ENCODE peak calls at places on chromosomes 16 and 17, in seven cellular contexts. F, X, Q, I, H, A and S are unnamed samples. For H3K4me1, the result is how much of the 10 kb centered on the place peaks cover.

GRCh38 chr16:65214196-65214595 is 92.3 kb upstream of the CDH11 start:
- DNase-seq in F (no peak), H (no peak), A (no peak), I (no peak), Q (no peak), X (no peak), S (no peak)

GRCh38 chr17:80839401-80839800 is 152.2 kb upstream of the CHMP6 start:
- DNase-seq in F (no peak), X (no peak), A (no peak), I (no peak), H (no peak), Q (peak), S (no peak)

GRCh38 chr17:17813725-17814095 is 23.1 kb downstream of the SREBF1 start:
- DNase-seq in F (peak), X (peak), Q (no peak), A (no peak), H (no peak), I (no peak), S (no peak)

GRCh38 chr16:22372882-22373661 is 1.3 kb downstream of the CDR2 start:
- DNase-seq in Q (no peak), I (peak), H (peak), A (no peak), F (no peak), X (no peak), S (no peak)

GRCh38 chr16:56388209-56388608 is 37.1 kb downstream of the AMFR start:
- DNase-seq in A (no peak), X (no peak), F (no peak), H (no peak), I (no peak), Q (no peak), S (no peak)

GRCh38 chr16:80938035-80938927 is 68.4 kb downstream of the CMC2 start:
- DNase-seq in I (peak), H (no peak), F (no peak), X (peak), A (no peak), Q (peak), S (no peak)

GRCh38 chr17:55152236-55152635 is 112.5 kb upstream of the HLF start:
- DNase-seq in H (no peak), I (no peak), F (no peak), A (no peak), Q (no peak), X (no peak), S (no peak)

GRCh38 chr16:49875812-49876715 is 20.2 kb upstream of the ZNF423 start:
- DNase-seq in X (no peak), Q (no peak), A (no peak), I (no peak), F (no peak), H (no peak), S (no peak)

GRCh38 chr17:19263621-19264010 is 26.4 kb downstream of the EPN2 start:
- DNase-seq in A (no peak), Q (peak), I (peak), X (peak), H (no peak), F (no peak), S (no peak)

GRCh38 chr16:89007371-89008249 is 30.6 kb upstream of the CBFA2T3 start:
- DNase-seq in F (no peak), I (no peak), Q (no peak), H (no peak), A (no peak), X (peak), S (no peak)

GRCh38 chr17:62790554-62790953 is 17.6 kb downstream of the MARCHF10 start:
- DNase-seq in F (no peak), X (no peak), A (no peak), I (no peak), Q (no peak), H (no peak), S (no peak)

GRCh38 chr16:69112285-69113129 is 7.1 kb downstream of the HAS3 start:
- DNase-seq in X (peak), Q (peak), I (peak), H (peak), A (peak), F (peak), S (no peak)

GRCh38 chr16:86198201-86199118 is 299.5 kb downstream of the IRF8 start:
- DNase-seq in H (no peak), F (no peak), I (no peak), X (no peak), A (no peak), Q (no peak), S (no peak)

GRCh38 chr16:31527617-31528287 is at the start of gene AHSP:
- DNase-seq in A (no peak), X (no peak), F (no peak), Q (no peak), I (no peak), H (no peak), S (no peak)

GRCh38 chr16:30977502-30977901 is 7.5 kb upstream of the HSD3B7 start:
- DNase-seq in H (no peak), A (no peak), I (no peak), Q (no peak), X (no peak), F (no peak), S (no peak)

GRCh38 chr17:50785942-50786570 is 18.7 kb upstream of the ANKRD40CL start:
- DNase-seq in I (no peak), X (no peak), F (no peak), H (no peak), A (no peak), Q (no peak), S (no peak)

GRCh38 chr17:64240741-64241347 is 22.2 kb downstream of the TEX2 start:
- DNase-seq in H (no peak), X (peak), Q (peak), I (peak), A (no peak), F (no peak), S (no peak)

GRCh38 chr16:75081179-75081859 is 35.3 kb downstream of the LDHD start:
- DNase-seq in I (no peak), A (no peak), Q (no peak), F (no peak), H (no peak), X (no peak), S (no peak)

GRCh38 chr17:60079401-60079861 is 710 bp upstream of the HEATR6 start:
- DNase-seq in H (no peak), F (no peak), Q (no peak), I (peak), A (no peak), X (no peak), S (no peak)
- H3K27ac ChIP-seq in H (no peak), F (peak), Q (peak), I (no peak), A (no peak), X (peak), S (no peak)

GRCh38 chr16:85054948-85055502 is 27.4 kb downstream of the KIAA0513 start:
- DNase-seq in I (no peak), H (no peak), F (peak), Q (no peak), X (no peak), A (no peak), S (no peak)
- H3K4me1 ChIP-seq in I (under half), H (under half), F (under half), Q (under half), X (under half), A (under half), S (under half)

DNA sequence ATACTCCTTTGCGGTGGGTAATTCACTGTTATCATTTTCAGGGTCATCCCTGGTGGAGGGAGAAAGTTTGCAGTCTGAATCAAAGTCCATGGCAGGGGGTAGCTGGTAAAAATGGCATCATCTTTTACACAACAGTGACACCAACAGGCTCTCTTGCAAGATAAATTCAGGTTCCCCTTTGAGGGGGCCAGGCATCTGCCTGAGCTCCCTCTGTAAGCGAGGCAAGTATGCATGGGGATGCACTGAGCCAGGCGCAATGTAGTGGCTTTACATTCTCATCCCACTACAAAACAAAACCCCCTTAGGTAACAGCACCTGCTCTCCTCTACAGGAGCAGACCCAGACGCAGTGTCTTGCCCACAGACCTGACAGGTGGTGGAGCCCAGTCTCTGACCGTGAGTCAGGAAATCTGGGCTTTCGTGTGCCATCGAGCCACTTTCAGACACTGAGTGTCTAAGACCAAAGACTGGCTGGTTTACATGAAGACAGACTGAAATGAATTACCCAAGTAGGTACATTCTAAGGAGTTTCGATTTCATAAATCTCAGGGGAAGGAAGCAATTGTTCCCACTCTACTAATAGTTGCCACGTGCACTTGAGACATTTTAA is 17.7 kb downstream of the LITAFD start:
- DNase-seq in H (peak), X (no peak), F (no peak), A (no peak), Q (no peak), I (no peak), S (no peak)
- H3K4me3 ChIP-seq in H (no peak), X (no peak), F (no peak), A (no peak), Q (no peak), I (no peak), S (no peak)

GRCh38 chr17:69448431-69449102 is 34.1 kb downstream of the MAP2K6 start:
- DNase-seq in X (peak), I (peak), Q (peak), H (no peak), F (no peak), A (no peak), S (no peak)

GRCh38 chr17:69451416-69452394 is 37.2 kb downstream of the MAP2K6 start:
- DNase-seq in X (no peak), H (peak), F (no peak), A (no peak), I (no peak), Q (no peak), S (no peak)

GRCh38 chr17:69452664-69453260 is 38.3 kb downstream of the MAP2K6 start:
- DNase-seq in X (peak), I (no peak), Q (no peak), F (no peak), H (no peak), A (no peak), S (no peak)

GRCh38 chr17:69450131-69450530 is 35.6 kb downstream of the MAP2K6 start:
- DNase-seq in F (no peak), Q (no peak), A (no peak), I (no peak), H (no peak), X (no peak), S (no peak)

DNA sequence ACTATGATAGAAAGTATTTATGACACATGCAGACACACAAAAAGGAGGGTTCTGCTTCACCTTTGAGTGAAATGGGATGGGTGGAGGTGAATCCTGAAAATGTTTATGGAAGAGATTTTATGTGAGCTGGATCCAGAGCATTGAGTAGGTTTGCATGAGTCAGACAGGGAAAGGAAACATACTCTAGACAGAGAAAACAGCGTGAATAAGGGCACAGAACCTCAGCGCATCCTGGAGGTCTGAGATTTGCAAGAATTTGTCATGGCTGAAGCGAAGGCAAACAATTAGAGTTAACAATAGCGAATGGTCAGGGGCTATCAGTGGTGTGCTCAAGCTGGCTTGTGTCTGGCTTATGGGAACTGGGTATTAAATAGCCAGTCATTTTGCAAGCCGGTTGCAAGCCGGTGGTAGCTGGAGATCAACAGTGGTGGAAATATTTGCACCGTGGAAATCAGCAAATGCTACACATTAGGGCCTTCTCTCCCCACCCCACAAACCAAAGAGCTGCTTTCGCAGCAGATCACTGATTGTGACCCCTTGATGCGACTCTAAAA is 36.4 kb downstream of the MAP2K6 start:
- DNase-seq in F (no peak), H (no peak), I (peak), X (no peak), A (no peak), Q (no peak), S (no peak)
- H3K27ac ChIP-seq in F (no peak), H (peak), I (peak), X (peak), A (no peak), Q (no peak), S (no peak)

GRCh38 chr17:31320231-31320630 is 1.2 kb downstream of the EVI2A start:
- DNase-seq in F (no peak), I (no peak), X (no peak), H (peak), A (no peak), Q (no peak), S (no peak)

GRCh38 chr17:31321481-31321880 is at the start of gene EVI2A:
- DNase-seq in X (no peak), F (no peak), Q (peak), H (peak), I (peak), A (peak), S (peak)

GRCh38 chr17:31321971-31322370 is 549 bp upstream of the EVI2A start:
- DNase-seq in Q (no peak), H (no peak), X (no peak), F (no peak), I (no peak), A (no peak), S (peak)

GRCh38 chr17:31319253-31319661 is 2.2 kb downstream of the EVI2A start:
- DNase-seq in Q (no peak), H (peak), A (no peak), I (no peak), F (no peak), X (no peak), S (no peak)

DNA sequence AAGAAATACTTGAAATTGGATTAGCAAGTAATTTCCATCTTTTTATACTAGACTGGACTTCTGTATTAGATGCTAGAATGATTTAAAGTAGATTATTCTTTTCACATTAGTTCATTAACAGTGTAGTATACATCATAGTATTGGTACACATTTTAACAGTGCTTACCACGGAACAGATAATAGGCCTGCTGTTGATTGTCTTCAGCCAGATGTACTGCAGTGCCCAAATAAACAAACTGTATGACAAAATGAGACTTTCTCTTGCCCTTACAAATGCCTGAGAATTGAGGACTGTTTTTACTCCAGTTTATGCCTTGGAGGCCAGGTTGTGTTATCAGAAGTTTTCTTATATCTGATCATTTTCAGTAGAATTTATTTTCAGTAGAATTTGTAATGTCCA is 631 bp downstream of the EVI2A start:
- DNase-seq in Q (no peak), X (no peak), A (no peak), I (peak), H (peak), F (no peak), S (no peak)
- H3K4me1 ChIP-seq in Q (under half), X (under half), A (under half), I (under half), H (under half), F (under half), S (under half)

GRCh38 chr16:345686-346231 is 6.8 kb downstream of the AXIN1 start:
- DNase-seq in H (no peak), Q (no peak), I (no peak), X (no peak), A (no peak), F (no peak), S (no peak)
- H3K4me3 ChIP-seq in H (no peak), Q (no peak), I (no peak), X (no peak), A (no peak), F (no peak), S (no peak)

DNA sequence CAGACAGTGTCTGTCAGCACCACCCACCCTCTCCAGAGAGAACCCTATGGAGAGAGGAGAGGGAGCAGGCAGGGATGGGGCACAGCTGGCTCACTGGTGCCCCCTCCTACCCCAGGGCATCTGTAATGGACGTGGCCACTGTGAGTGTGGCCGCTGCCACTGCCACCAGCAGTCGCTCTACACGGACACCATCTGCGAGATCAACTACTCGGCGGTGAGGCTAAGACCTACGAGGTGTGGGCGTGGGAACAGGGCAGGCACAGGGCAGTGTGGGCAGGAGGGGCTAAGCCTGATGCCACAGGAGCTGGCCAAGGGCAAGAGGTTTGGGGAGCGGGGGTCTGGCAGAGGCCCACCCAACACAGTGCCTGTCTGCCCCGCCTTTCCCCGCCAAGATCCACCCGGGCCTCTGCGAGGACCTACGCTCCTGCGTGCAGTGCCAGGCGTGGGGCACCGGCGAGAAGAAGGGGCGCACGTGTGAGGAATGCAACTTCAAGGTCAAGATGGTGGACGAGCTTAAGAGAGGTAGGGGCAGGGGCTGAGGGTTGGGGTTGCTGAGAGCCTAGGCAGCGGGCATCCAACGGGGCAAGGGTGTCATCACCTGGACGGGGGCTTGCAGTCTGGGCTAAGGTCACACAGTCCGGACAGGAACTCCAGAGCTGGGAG is 15.0 kb downstream of the ITGB4 start:
- DNase-seq in H (no peak), I (no peak), A (no peak), F (peak), X (no peak), Q (no peak), S (no peak)
- H3K27ac ChIP-seq in H (no peak), I (no peak), A (no peak), F (no peak), X (no peak), Q (no peak), S (no peak)

GRCh38 chr16:35308674-35309073 is 1849.3 kb downstream of the TP53TG3F start:
- DNase-seq in I (no peak), A (no peak), F (no peak), X (no peak), Q (no peak), H (no peak), S (no peak)

GRCh38 chr16:35302859-35303258 is 1843.4 kb downstream of the TP53TG3F start:
- DNase-seq in F (no peak), A (no peak), X (no peak), Q (no peak), I (no peak), H (no peak), S (no peak)

GRCh38 chr16:35306915-35307314 is 1847.5 kb downstream of the TP53TG3F start:
- DNase-seq in H (no peak), A (no peak), I (no peak), Q (no peak), X (no peak), F (no peak), S (no peak)

GRCh38 chr16:35310999-35311398 is 1851.6 kb downstream of the TP53TG3F start:
- DNase-seq in X (no peak), I (no peak), F (no peak), Q (no peak), A (no peak), H (no peak), S (no peak)

DNA sequence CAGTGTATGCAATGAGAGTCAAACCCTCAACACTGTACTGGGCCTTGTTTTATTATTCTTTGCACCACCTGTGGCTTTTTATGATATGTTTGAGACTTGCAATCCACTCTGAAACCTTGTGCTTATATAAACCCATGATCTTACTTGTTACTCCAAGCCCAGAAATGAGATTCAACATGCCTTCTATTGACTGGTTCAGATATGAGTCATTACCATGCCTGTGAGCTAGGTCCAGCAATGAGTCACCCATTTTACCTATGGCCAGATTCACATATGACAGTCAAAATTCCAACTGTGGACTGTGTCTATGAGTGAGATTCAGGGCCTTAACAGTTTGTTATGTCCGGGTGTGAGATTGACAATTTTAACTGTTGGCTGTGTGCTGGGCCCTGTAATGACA is 1846.1 kb downstream of the TP53TG3F start:
- DNase-seq in F (no peak), A (no peak), H (no peak), Q (no peak), I (no peak), X (no peak), S (no peak)
- H3K4me1 ChIP-seq in F (under half), A (under half), H (under half), Q (under half), I (under half), X (under half), S (under half)